ENCODE peak calls at places on chromosome 20, in five cellular contexts. One of them, this sample, is unnamed.
A peak's percentile ranks its signal among the peaks of the same experiment; 100 is the strongest.

GRCh38 chr20:25280574-25281535 is 33.0 kb downstream of the PYGB start:
- DNase-seq in GM13976: no peak
- DNase-seq in upper lobe of right lung: peak; percentile 52
- DNase-seq in mesothelial cell of epicardium: peak; percentile 10
- DNase-seq in endothelial cell: no peak
- DNase-seq in this sample: no peak

GRCh38 chr20:52965819-52966218 is 6.3 kb upstream of the TSHZ2 start:
- DNase-seq in GM13976: no peak
- DNase-seq in upper lobe of right lung: no peak
- DNase-seq in mesothelial cell of epicardium: no peak
- DNase-seq in endothelial cell: no peak
- DNase-seq in this sample: no peak

GRCh38 chr20:4056880-4057279 is 41.5 kb upstream of the RNF24 start:
- DNase-seq in GM13976: no peak
- DNase-seq in upper lobe of right lung: no peak
- DNase-seq in mesothelial cell of epicardium: no peak
- DNase-seq in endothelial cell: no peak
- DNase-seq in this sample: no peak

GRCh38 chr20:44056010-44056698 is 130.8 kb downstream of the JPH2 start:
- DNase-seq in GM13976: no peak
- DNase-seq in upper lobe of right lung: peak; percentile 55
- DNase-seq in mesothelial cell of epicardium: no peak
- DNase-seq in endothelial cell: peak; percentile 65
- DNase-seq in this sample: peak; percentile 58

GRCh38 chr20:2507875-2508630 is 662 bp downstream of the ZNF343 start:
- DNase-seq in GM13976: no peak
- DNase-seq in upper lobe of right lung: no peak
- DNase-seq in mesothelial cell of epicardium: no peak
- DNase-seq in endothelial cell: no peak
- DNase-seq in this sample: no peak

GRCh38 chr20:46688151-46689081 is 828 bp downstream of the TP53RK start:
- DNase-seq in GM13976: no peak
- DNase-seq in upper lobe of right lung: no peak
- DNase-seq in mesothelial cell of epicardium: no peak
- DNase-seq in endothelial cell: no peak
- DNase-seq in this sample: no peak

GRCh38 chr20:35601021-35601973 is 14.3 kb upstream of the SPAG4 start:
- DNase-seq in GM13976: peak; percentile 88
- DNase-seq in upper lobe of right lung: peak; percentile 91
- DNase-seq in mesothelial cell of epicardium: no peak
- DNase-seq in endothelial cell: peak; percentile 67
- DNase-seq in this sample: no peak

GRCh38 chr20:45340951-45341350 is 7.3 kb downstream of the SDC4 start:
- DNase-seq in GM13976: no peak
- DNase-seq in upper lobe of right lung: peak; percentile 10
- DNase-seq in mesothelial cell of epicardium: no peak
- DNase-seq in endothelial cell: no peak
- DNase-seq in this sample: no peak

GRCh38 chr20:33864324-33864963 is 53.3 kb downstream of the CHMP4B start:
- DNase-seq in GM13976: no peak
- DNase-seq in upper lobe of right lung: no peak
- DNase-seq in mesothelial cell of epicardium: no peak
- DNase-seq in endothelial cell: no peak
- DNase-seq in this sample: no peak

GRCh38 chr20:45115829-45116228 is 855 bp upstream of the WFDC5 start:
- DNase-seq in GM13976: no peak
- DNase-seq in upper lobe of right lung: no peak
- DNase-seq in mesothelial cell of epicardium: no peak
- DNase-seq in endothelial cell: no peak
- DNase-seq in this sample: no peak

GRCh38 chr20:61899971-61900370 is 165.7 kb downstream of the TAF4 start:
- DNase-seq in GM13976: no peak
- DNase-seq in upper lobe of right lung: no peak
- DNase-seq in mesothelial cell of epicardium: no peak
- DNase-seq in endothelial cell: no peak
- DNase-seq in this sample: no peak

GRCh38 chr20:25308671-25309394 is 60.9 kb downstream of the PYGB start:
- DNase-seq in GM13976: no peak
- DNase-seq in upper lobe of right lung: peak; percentile 61
- DNase-seq in mesothelial cell of epicardium: no peak
- DNase-seq in endothelial cell: no peak
- DNase-seq in this sample: no peak

GRCh38 chr20:45343445-45343866 is 4.8 kb downstream of the SDC4 start:
- DNase-seq in GM13976: no peak
- DNase-seq in upper lobe of right lung: no peak
- DNase-seq in mesothelial cell of epicardium: no peak
- DNase-seq in endothelial cell: no peak
- DNase-seq in this sample: no peak

GRCh38 chr20:57772349-57772964 is 62.6 kb upstream of the PMEPA1 start:
- DNase-seq in GM13976: no peak
- DNase-seq in upper lobe of right lung: no peak
- DNase-seq in mesothelial cell of epicardium: no peak
- DNase-seq in endothelial cell: no peak
- DNase-seq in this sample: no peak

GRCh38 chr20:47126374-47126705 is 230.2 kb downstream of the ZMYND8 start:
- DNase-seq in GM13976: no peak
- DNase-seq in upper lobe of right lung: no peak
- DNase-seq in mesothelial cell of epicardium: no peak
- DNase-seq in endothelial cell: no peak
- DNase-seq in this sample: no peak

GRCh38 chr20:23399568-23400241 is 21.6 kb downstream of the NAPB start:
- DNase-seq in GM13976: no peak
- DNase-seq in upper lobe of right lung: no peak
- DNase-seq in mesothelial cell of epicardium: no peak
- DNase-seq in endothelial cell: no peak
- DNase-seq in this sample: no peak

GRCh38 chr20:52918311-52918710 is 53.8 kb upstream of the TSHZ2 start:
- DNase-seq in GM13976: no peak
- DNase-seq in upper lobe of right lung: no peak
- DNase-seq in mesothelial cell of epicardium: no peak
- DNase-seq in endothelial cell: no peak
- DNase-seq in this sample: no peak

GRCh38 chr20:62239278-62239879 is 1.1 kb downstream of the OSBPL2 start:
- DNase-seq in GM13976: no peak
- DNase-seq in upper lobe of right lung: no peak
- DNase-seq in mesothelial cell of epicardium: no peak
- DNase-seq in endothelial cell: no peak
- DNase-seq in this sample: peak; percentile 71

GRCh38 chr20:43349841-43350240 is 107.9 kb upstream of the SRSF6 start:
- DNase-seq in GM13976: no peak
- DNase-seq in upper lobe of right lung: no peak
- DNase-seq in mesothelial cell of epicardium: no peak
- DNase-seq in endothelial cell: no peak
- DNase-seq in this sample: no peak

GRCh38 chr20:37881601-37882343 is 21.2 kb upstream of the VSTM2L start:
- DNase-seq in GM13976: no peak
- DNase-seq in upper lobe of right lung: no peak
- DNase-seq in mesothelial cell of epicardium: no peak
- DNase-seq in endothelial cell: no peak
- DNase-seq in this sample: no peak

GRCh38 chr20:2794866-2795447 is 5.5 kb downstream of the CPXM1 start:
- DNase-seq in GM13976: no peak
- DNase-seq in upper lobe of right lung: no peak
- DNase-seq in mesothelial cell of epicardium: no peak
- DNase-seq in endothelial cell: no peak
- DNase-seq in this sample: no peak

GRCh38 chr20:62357681-62358080 is 9.4 kb downstream of the LAMA5 start:
- DNase-seq in GM13976: no peak
- DNase-seq in upper lobe of right lung: no peak
- DNase-seq in mesothelial cell of epicardium: no peak
- DNase-seq in endothelial cell: no peak
- DNase-seq in this sample: no peak

GRCh38 chr20:973785-974194 is 28.3 kb downstream of the RSPO4 start:
- DNase-seq in GM13976: peak; percentile 74
- DNase-seq in upper lobe of right lung: no peak
- DNase-seq in mesothelial cell of epicardium: no peak
- DNase-seq in endothelial cell: peak; percentile 38
- DNase-seq in this sample: no peak
- TF ChIP-seq CTCF in GM13976: peak; percentile 42
- TF ChIP-seq CTCF in upper lobe of right lung: peak; percentile 50
- TF ChIP-seq CTCF in mesothelial cell of epicardium: peak; percentile 31
- TF ChIP-seq CTCF in endothelial cell: peak; percentile 36
- TF ChIP-seq CTCF in this sample: peak; percentile 64

DNA sequence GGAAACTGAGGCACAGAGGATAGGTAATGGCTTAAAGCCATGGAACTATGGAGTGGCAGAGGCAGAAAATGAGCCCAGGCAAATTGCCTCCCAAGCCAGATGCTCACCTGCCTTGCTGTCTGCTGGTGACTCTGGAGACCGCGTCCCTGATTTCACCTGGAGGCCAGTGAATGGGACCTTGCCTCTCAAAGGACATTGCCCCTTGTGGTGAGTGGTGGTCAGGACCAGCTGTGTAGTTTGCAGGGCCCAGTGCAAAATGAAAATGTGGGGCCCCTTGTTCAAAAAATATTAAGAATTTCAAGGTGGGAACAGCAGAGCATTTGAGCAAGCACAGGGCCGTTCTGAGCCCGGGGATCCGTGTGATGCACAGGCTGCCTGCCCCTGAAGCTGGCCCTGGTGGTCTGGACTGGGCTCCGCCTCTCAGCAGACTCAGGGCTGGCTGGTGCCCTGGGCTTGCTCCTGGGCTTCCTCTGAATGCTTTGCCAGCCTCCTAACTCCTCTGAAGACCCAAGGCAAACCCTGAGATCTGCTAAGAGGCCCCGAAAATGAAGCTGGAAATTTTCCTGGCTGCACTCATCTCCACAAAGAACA is 19.8 kb upstream of the KCNG1 start:
- DNase-seq in GM13976: no peak
- DNase-seq in upper lobe of right lung: peak; percentile 15
- DNase-seq in mesothelial cell of epicardium: no peak
- DNase-seq in endothelial cell: no peak
- DNase-seq in this sample: no peak
- TF ChIP-seq CTCF in GM13976: no peak
- TF ChIP-seq CTCF in upper lobe of right lung: no peak
- TF ChIP-seq CTCF in mesothelial cell of epicardium: peak; percentile 30
- TF ChIP-seq CTCF in endothelial cell: peak; percentile 50
- TF ChIP-seq CTCF in this sample: peak; percentile 62

DNA sequence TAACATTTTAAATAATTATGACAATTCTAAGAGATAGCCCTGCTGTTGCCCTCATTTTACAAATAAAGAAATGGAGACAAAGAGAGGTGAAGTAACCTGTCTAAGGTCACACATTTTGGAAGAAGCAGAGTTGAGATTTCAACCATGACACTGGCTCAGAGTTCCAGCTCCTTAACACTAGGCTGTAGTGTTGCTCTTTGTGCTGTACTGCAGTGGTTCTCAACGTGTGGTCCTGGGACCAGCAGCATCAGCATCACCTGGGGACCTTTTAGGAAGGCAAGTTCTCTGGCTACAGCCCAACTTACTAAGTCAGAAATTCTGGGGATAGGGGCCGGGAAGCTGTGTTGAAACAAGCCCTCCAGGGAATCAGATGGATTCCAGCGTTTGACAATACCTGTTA is 62.4 kb upstream of the FERMT1 start:
- DNase-seq in GM13976: no peak
- DNase-seq in upper lobe of right lung: no peak
- DNase-seq in mesothelial cell of epicardium: no peak
- DNase-seq in endothelial cell: no peak
- DNase-seq in this sample: no peak
- TF ChIP-seq CTCF in GM13976: no peak
- TF ChIP-seq CTCF in upper lobe of right lung: no peak
- TF ChIP-seq CTCF in mesothelial cell of epicardium: no peak
- TF ChIP-seq CTCF in endothelial cell: no peak
- TF ChIP-seq CTCF in this sample: peak; percentile 20

DNA sequence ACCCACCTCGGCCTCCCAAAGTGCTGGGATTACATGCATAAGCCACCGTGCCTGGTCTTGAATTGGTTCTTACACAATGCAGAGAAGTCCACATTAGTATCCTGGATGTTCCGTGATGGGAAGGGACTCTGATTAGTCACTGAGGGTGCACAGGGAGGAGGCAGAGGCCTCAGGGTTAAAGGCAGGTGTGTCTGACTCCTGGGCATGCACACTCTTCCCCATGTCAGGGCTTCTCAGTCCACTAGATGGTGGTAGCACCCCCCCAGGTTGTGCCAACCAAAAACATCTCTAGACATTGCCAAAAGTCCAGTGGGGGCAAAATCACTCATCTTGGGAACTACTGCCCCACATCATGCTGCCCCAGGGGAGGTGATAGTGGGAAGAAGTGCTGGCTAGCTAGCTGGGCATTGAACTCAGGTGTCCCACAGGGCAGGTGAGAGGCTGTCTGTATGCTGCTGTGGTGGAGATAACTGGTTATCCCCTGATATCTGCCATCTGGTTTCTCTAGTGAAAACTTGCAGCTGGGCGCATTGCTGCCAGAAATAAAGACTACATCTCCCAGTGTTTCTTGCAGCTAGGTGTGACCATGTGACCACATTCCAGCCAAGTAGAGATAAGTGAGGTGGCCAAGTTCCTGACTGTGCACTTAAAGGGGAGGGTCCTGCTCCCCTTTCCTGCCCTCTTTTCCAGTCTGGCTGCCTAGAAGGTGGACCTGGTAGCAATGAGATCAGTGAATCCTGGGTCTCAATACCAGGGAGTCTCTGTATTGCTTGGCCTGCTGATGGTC is 8.4 kb upstream of the NSFL1C start:
- DNase-seq in GM13976: no peak
- DNase-seq in upper lobe of right lung: no peak
- DNase-seq in mesothelial cell of epicardium: no peak
- DNase-seq in endothelial cell: no peak
- DNase-seq in this sample: no peak
- TF ChIP-seq CTCF in GM13976: no peak
- TF ChIP-seq CTCF in upper lobe of right lung: no peak
- TF ChIP-seq CTCF in mesothelial cell of epicardium: no peak
- TF ChIP-seq CTCF in endothelial cell: no peak
- TF ChIP-seq CTCF in this sample: no peak

GRCh38 chr20:15491564-15491963 is 1081.7 kb downstream of the KIF16B start:
- DNase-seq in GM13976: no peak
- DNase-seq in upper lobe of right lung: no peak
- DNase-seq in mesothelial cell of epicardium: no peak
- DNase-seq in endothelial cell: peak; percentile 18
- DNase-seq in this sample: no peak
- TF ChIP-seq CTCF in GM13976: no peak
- TF ChIP-seq CTCF in upper lobe of right lung: peak; percentile 18
- TF ChIP-seq CTCF in mesothelial cell of epicardium: no peak
- TF ChIP-seq CTCF in endothelial cell: no peak
- TF ChIP-seq CTCF in this sample: peak; percentile 38